ENCODE peak calls at places on chromosome 19, in four cellular contexts. One of them, this sample, is unnamed. For H3K4me1, the result is how much of the 10 kb centered on the place peaks cover.

GRCh38 chr19:30780456-30780855 is 408.3 kb downstream of the ZNF536 start:
- DNase-seq in HepG2: no peak
- DNase-seq in K562: no peak
- DNase-seq in HCT116: no peak
- DNase-seq in this sample: no peak

GRCh38 chr19:12668937-12669271 is 2.3 kb downstream of the WDR83 start:
- DNase-seq in HepG2: peak
- DNase-seq in K562: peak
- DNase-seq in HCT116: no peak
- DNase-seq in this sample: no peak

GRCh38 chr19:14450168-14450874 is 17.2 kb downstream of the PKN1 start:
- DNase-seq in HepG2: peak
- DNase-seq in K562: peak
- DNase-seq in HCT116: peak
- DNase-seq in this sample: no peak

GRCh38 chr19:33660426-33661160 is 38.8 kb downstream of the CHST8 start:
- DNase-seq in HepG2: no peak
- DNase-seq in K562: no peak
- DNase-seq in HCT116: no peak
- DNase-seq in this sample: no peak

GRCh38 chr19:35295792-35296462 is 4.0 kb downstream of the MAG start:
- DNase-seq in HepG2: no peak
- DNase-seq in K562: peak
- DNase-seq in HCT116: no peak
- DNase-seq in this sample: no peak

GRCh38 chr19:2691951-2692350 is 10.5 kb downstream of the GNG7 start:
- DNase-seq in HepG2: no peak
- DNase-seq in K562: no peak
- DNase-seq in HCT116: no peak
- DNase-seq in this sample: no peak

GRCh38 chr19:50361290-50362029 is 4.0 kb downstream of the NAPSA start:
- DNase-seq in HepG2: no peak
- DNase-seq in K562: peak
- DNase-seq in HCT116: peak
- DNase-seq in this sample: no peak

GRCh38 chr19:31110331-31110730 is 238.9 kb downstream of the TSHZ3 start:
- DNase-seq in HepG2: no peak
- DNase-seq in K562: no peak
- DNase-seq in HCT116: no peak
- DNase-seq in this sample: no peak

GRCh38 chr19:38059897-38060296 is 152.9 kb downstream of the SIPA1L3 start:
- DNase-seq in HepG2: no peak
- DNase-seq in K562: no peak
- DNase-seq in HCT116: no peak
- DNase-seq in this sample: no peak

GRCh38 chr19:49020931-49021895 is 2.9 kb downstream of the CGB3 start:
- DNase-seq in HepG2: peak
- DNase-seq in K562: no peak
- DNase-seq in HCT116: no peak
- DNase-seq in this sample: no peak

GRCh38 chr19:42154471-42155323 is 22.5 kb upstream of the POU2F2 start:
- DNase-seq in HepG2: no peak
- DNase-seq in K562: no peak
- DNase-seq in HCT116: no peak
- DNase-seq in this sample: no peak

GRCh38 chr19:20359933-20360720 is 193.1 kb downstream of the ZNF486 start:
- DNase-seq in HepG2: no peak
- DNase-seq in K562: no peak
- DNase-seq in HCT116: no peak
- DNase-seq in this sample: no peak

GRCh38 chr19:33813391-33814101 is 16.9 kb downstream of the KCTD15 start:
- DNase-seq in HepG2: no peak
- DNase-seq in K562: no peak
- DNase-seq in HCT116: no peak
- DNase-seq in this sample: no peak

DNA sequence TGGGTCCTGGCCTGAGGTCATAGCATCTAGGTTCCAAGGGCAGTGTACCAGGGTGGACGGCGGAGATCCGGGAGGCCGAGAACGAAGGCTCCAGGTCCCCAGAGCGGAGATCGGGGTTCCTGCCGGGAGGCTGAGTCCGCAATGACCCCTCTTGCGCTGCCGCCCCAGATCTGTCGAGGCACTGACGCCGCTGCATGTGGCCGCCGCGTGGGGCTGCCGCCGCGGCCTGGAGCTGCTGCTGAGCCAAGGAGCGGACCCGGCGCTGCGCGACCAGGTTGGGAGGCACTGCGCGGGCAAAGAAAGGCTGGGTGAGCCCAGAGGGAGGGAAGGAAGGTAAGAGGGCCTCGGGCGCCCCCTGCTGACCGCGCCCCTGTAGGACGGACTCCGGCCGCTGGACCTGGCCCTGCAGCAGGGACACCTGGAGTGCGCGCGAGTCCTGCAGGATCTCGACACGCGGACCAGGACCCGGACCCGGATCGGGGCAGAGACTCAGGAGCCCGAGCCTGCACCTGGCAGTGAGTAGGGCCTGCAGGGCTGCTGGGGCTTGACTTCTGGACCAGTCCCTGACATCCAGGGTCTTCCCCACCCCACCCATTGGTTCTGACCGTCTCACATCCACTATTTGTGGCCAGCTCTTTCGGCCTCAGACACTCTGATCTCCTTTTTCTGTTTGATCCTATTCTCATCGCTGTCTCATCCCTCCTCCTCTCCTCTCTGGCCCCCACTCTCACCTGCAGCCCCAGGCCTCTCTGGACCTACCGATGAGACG is 971 bp downstream of the ANKLE1 start:
- DNase-seq in HepG2: peak
- DNase-seq in K562: peak
- DNase-seq in HCT116: peak
- DNase-seq in this sample: no peak
- TF ChIP-seq POLR2AphosphoS5 in HepG2: no peak
- TF ChIP-seq POLR2AphosphoS5 in K562: no peak
- TF ChIP-seq POLR2AphosphoS5 in HCT116: no peak
- TF ChIP-seq POLR2AphosphoS5 in this sample: no peak

GRCh38 chr19:17324357-17325114 is 10.1 kb downstream of the ANO8 start:
- DNase-seq in HepG2: no peak
- DNase-seq in K562: no peak
- DNase-seq in HCT116: no peak
- DNase-seq in this sample: no peak
- H3K4me1 ChIP-seq in HepG2: under half
- H3K4me1 ChIP-seq in K562: half or more
- H3K4me1 ChIP-seq in HCT116: under half
- H3K4me1 ChIP-seq in this sample: under half

DNA sequence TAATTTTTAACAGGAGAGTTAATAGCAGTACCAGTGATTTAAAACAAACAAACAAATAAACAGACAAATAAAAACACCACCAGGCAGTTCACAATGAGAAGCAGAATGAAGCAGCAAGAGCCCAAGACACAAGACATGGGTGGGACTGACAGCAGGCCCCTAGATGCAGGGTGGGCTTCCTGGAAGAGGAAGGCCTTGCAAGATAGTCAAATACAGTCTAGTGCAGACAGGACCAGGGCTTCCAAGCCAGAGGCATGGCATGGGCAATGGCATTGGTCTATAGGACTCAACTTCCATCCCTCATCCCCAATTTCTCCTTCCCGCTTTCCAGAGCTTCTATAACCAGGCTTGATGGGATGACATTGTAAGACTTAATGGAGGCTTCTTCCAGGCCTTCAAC is 645.1 kb downstream of the UQCRFS1 start:
- DNase-seq in HepG2: no peak
- DNase-seq in K562: no peak
- DNase-seq in HCT116: no peak
- DNase-seq in this sample: no peak
- TF ChIP-seq TCF7L2 in HepG2: no peak
- TF ChIP-seq TCF7L2 in K562: no peak
- TF ChIP-seq TCF7L2 in HCT116: no peak
- TF ChIP-seq TCF7L2 in this sample: no peak

GRCh38 chr19:1615156-1615765 is 10.0 kb upstream of the UQCR11 start:
- DNase-seq in HepG2: no peak
- DNase-seq in K562: no peak
- DNase-seq in HCT116: no peak
- DNase-seq in this sample: no peak

GRCh38 chr19:1616875-1617274 is 11.6 kb upstream of the UQCR11 start:
- DNase-seq in HepG2: no peak
- DNase-seq in K562: no peak
- DNase-seq in HCT116: no peak
- DNase-seq in this sample: no peak

GRCh38 chr19:1613808-1614570 is 8.7 kb upstream of the UQCR11 start:
- DNase-seq in HepG2: no peak
- DNase-seq in K562: no peak
- DNase-seq in HCT116: no peak
- DNase-seq in this sample: no peak

GRCh38 chr19:1618157-1619093 is 13.2 kb upstream of the UQCR11 start:
- DNase-seq in HepG2: peak
- DNase-seq in K562: peak
- DNase-seq in HCT116: peak
- DNase-seq in this sample: no peak

DNA sequence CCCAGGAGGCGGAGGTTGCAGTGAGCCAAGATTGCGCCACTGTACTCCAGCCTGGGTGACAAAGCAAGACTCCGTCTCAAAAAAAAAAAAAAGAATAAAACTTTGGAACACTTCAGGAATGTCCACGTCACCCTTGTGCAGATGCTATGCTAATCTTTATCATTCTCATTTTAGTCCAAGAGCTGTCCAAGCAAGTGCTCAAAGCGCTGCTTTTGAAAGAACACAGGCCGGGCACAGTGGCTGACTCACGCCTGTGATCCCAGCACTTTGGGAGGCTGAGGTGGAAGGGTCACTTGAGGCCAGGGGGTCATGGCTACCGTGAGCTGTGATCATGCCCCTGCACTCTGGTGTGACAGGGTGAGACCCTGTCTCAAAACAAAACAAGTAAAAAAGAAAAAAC is 11.1 kb upstream of the UQCR11 start:
- DNase-seq in HepG2: no peak
- DNase-seq in K562: no peak
- DNase-seq in HCT116: no peak
- DNase-seq in this sample: no peak
- TF ChIP-seq POLR2AphosphoS5 in HepG2: no peak
- TF ChIP-seq POLR2AphosphoS5 in K562: no peak
- TF ChIP-seq POLR2AphosphoS5 in HCT116: no peak
- TF ChIP-seq POLR2AphosphoS5 in this sample: no peak

DNA sequence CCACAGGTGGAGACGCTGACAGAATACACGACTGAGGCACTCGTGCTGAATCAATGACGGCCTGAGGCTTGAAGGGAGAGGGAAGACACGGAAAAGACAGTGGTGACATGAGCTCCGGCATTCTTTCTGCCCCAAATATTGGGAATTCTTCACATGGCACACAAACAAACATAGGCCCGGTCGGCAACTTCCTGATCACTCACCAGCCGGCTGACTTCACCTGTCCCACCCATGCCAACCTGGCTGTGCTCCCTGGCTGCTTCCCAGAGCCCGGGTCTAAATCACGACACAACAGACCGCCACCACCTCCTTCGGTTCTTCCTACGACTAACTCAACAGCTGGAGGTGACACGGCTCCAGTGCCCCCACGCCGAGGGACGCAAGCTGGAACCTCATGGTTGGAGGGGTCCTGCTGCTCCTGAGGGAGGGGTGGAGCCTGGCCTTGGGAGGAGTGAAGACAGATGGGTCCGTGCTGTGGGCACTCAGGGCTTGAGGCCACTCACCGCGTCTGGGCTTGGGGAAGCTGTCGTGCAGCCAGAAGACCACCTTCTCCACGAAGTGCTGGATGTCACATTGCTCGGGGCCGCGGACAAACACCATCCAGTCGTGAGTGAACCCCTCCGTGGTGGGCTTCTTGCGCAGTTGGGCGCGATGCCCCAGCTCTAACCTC is 9.6 kb downstream of the MLLT1 start:
- DNase-seq in HepG2: no peak
- DNase-seq in K562: no peak
- DNase-seq in HCT116: no peak
- DNase-seq in this sample: no peak
- H3K4me1 ChIP-seq in HepG2: half or more
- H3K4me1 ChIP-seq in K562: half or more
- H3K4me1 ChIP-seq in HCT116: under half
- H3K4me1 ChIP-seq in this sample: under half

This sample was measured in Panc1.